ENCODE peak calls at places on chromosomes 6 and 20, in seven cellular contexts. Y, E, O, D, J, N and B are unnamed samples.

GRCh38 chr20:58875541-58876134 is 23.1 kb downstream of the GNAS start:
- DNase-seq in D (no peak), N (no peak), O (no peak), Y (no peak), E (no peak), J (no peak), B (no peak)

GRCh38 chr6:123808556-123808955 is 4.9 kb downstream of the NKAIN2 start:
- DNase-seq in O (no peak), J (no peak), N (no peak), D (no peak), E (peak), Y (no peak), B (no peak)

GRCh38 chr6:46410330-46410953 is 80.8 kb downstream of the RCAN2 start:
- DNase-seq in D (no peak), J (no peak), N (peak), Y (no peak), E (no peak), O (peak), B (no peak)

GRCh38 chr6:78909391-78909790 is 42.0 kb downstream of the IRAK1BP1 start:
- DNase-seq in Y (no peak), O (peak), N (no peak), E (no peak), D (no peak), J (no peak), B (no peak)

GRCh38 chr6:40845588-40845987 is 193.4 kb downstream of the UNC5CL start:
- DNase-seq in O (peak), J (peak), D (no peak), Y (no peak), N (peak), E (no peak), B (no peak)

GRCh38 chr6:14876778-14877613 is 368.9 kb upstream of the JARID2 start:
- DNase-seq in J (no peak), E (no peak), N (no peak), D (no peak), Y (no peak), O (peak), B (no peak)

GRCh38 chr6:55713411-55713810 is 134.4 kb upstream of the HMGCLL1 start:
- DNase-seq in E (no peak), O (peak), D (no peak), J (no peak), Y (no peak), N (no peak), B (no peak)

GRCh38 chr6:33442283-33442682 is 12.1 kb upstream of the ZBTB9 start:
- DNase-seq in N (no peak), Y (no peak), E (no peak), O (no peak), J (no peak), D (no peak), B (no peak)

GRCh38 chr6:128557086-128557485 is 36.7 kb upstream of the PTPRK start:
- DNase-seq in N (no peak), O (no peak), Y (no peak), D (no peak), E (no peak), J (no peak), B (no peak)

GRCh38 chr20:49032455-49032854 is 13.7 kb upstream of the CSE1L start:
- DNase-seq in Y (no peak), O (no peak), J (no peak), E (no peak), D (no peak), N (no peak), B (no peak)

GRCh38 chr20:20856306-20856705 is 143.9 kb upstream of the RALGAPA2 start:
- DNase-seq in D (no peak), J (no peak), O (no peak), N (no peak), E (no peak), Y (no peak), B (no peak)

GRCh38 chr6:162474722-162475121 is 252.8 kb downstream of the PRKN start:
- DNase-seq in Y (no peak), N (no peak), D (no peak), E (no peak), O (no peak), J (no peak), B (no peak)

GRCh38 chr6:3913077-3913957 is 64.1 kb downstream of the FAM50B start:
- DNase-seq in D (no peak), J (peak), O (peak), N (peak), Y (no peak), E (no peak), B (no peak)

GRCh38 chr6:35497571-35498406 is 910 bp upstream of the TEAD3 start:
- DNase-seq in E (no peak), Y (peak), N (peak), J (peak), D (peak), O (peak), B (peak)

GRCh38 chr6:136593748-136594490 is 43.7 kb upstream of the MAP7 start:
- DNase-seq in Y (no peak), E (no peak), J (peak), O (peak), N (no peak), D (no peak), B (no peak)

DNA sequence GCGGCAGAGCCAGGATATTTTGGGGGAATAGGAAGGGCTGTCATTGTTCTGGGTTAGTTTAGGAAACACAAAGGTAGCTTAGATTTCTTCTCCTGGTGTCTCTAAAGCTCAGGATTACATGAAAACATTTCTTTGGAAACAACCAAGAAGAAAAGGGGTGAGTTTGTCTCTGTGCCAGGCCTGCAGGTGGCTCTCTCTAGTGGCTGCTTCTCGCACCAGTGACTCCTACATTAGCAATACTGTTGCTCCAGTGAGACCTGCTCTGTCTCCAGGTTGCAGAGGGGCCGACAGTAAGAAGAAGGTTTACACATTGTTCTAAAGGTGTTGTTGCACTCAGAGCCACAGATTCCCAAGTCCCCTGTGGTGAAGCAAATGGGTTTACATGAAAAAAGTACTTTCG is 104.6 kb upstream of the GLP1R start:
- DNase-seq in D (no peak), N (no peak), E (no peak), O (no peak), J (no peak), Y (no peak), B (no peak)
- TF ChIP-seq CTCF in D (no peak), N (no peak), E (no peak), O (no peak), J (no peak), Y (no peak), B (no peak)

GRCh38 chr6:158907931-158908330 is 88.8 kb upstream of the EZR start:
- DNase-seq in J (no peak), Y (no peak), D (no peak), O (no peak), E (no peak), N (peak), B (no peak)
- H3K27ac ChIP-seq in J (no peak), Y (no peak), D (no peak), O (no peak), E (no peak), N (no peak), B (no peak)

DNA sequence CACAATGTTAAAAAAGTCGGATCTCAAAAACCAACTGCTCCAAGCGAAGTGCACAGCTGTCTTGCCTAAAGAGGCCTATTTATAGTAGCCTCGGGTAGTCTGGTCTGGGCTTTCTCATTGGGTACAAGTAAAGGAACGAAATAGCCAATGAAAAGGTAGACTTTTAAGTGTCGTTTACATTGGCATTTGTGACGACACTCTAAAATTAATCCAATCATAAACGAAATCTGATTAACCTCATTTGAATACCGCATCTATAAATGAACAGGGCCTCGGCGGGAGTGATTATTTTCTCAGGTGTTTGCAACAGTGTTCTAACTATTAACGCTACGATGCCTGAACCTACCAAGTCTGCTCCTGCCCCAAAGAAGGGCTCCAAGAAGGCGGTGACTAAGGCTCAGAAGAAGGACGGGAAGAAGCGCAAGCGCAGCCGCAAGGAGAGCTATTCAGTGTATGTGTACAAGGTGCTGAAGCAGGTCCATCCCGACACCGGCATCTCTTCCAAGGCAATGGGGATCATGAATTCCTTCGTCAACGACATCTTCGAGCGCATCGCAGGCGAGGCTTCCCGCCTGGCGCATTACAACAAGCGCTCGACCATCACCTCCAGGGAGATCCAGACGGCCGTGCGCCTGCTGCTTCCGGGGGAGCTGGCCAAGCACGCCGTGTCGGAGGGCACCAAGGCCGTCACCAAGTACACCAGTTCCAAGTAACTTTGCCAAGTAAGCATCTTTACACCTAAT is 70.8 kb downstream of the HFE start:
- DNase-seq in Y (peak), N (peak), D (peak), E (peak), J (peak), O (peak), B (peak)
- TF ChIP-seq CTCF in Y (no peak), N (no peak), D (no peak), E (no peak), J (no peak), O (no peak), B (no peak)

GRCh38 chr20:34580588-34580940 is 22.0 kb downstream of the MAP1LC3A start:
- DNase-seq in N (no peak), D (no peak), E (no peak), O (no peak), J (no peak), Y (no peak), B (no peak)
- H3K27ac ChIP-seq in N (peak), D (peak), E (peak), O (no peak), J (peak), Y (no peak), B (peak)

GRCh38 chr20:33537608-33538007 is 47.7 kb downstream of the CBFA2T2 start:
- DNase-seq in J (no peak), N (no peak), D (no peak), O (no peak), Y (no peak), E (no peak), B (no peak)

GRCh38 chr20:33539129-33539528 is 49.2 kb downstream of the CBFA2T2 start:
- DNase-seq in O (peak), D (no peak), J (no peak), Y (no peak), N (no peak), E (no peak), B (no peak)

GRCh38 chr20:33541074-33541473 is 51.2 kb downstream of the CBFA2T2 start:
- DNase-seq in E (no peak), J (no peak), Y (no peak), O (no peak), N (no peak), D (no peak), B (no peak)

GRCh38 chr20:33541797-33542196 is 51.9 kb downstream of the CBFA2T2 start:
- DNase-seq in N (no peak), E (no peak), D (no peak), J (no peak), O (no peak), Y (no peak), B (no peak)

DNA sequence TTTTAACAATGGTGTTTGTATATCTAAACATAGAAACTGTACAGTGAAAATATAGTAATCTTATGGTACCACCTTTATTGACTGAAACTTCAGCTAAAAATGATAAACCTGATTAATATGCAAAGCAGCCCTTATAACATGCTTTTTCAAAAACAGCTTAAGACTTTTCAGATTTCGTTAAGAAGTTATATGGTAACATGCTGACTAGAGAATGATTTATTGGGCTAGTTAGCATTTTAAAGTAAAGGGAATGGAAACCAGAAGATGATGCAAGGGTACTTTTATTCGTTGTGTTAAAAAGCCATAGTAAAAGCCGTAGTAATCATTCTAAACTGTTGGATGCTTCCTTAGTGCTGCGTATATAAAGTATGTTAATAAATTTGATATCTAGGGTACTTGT is 50.5 kb downstream of the CBFA2T2 start:
- DNase-seq in O (no peak), J (no peak), E (no peak), N (no peak), Y (no peak), D (no peak), B (no peak)
- TF ChIP-seq CTCF in O (no peak), J (no peak), E (no peak), N (no peak), Y (no peak), D (no peak), B (no peak)

GRCh38 chr6:6690144-6690483 is 101.6 kb downstream of the LY86 start:
- DNase-seq in D (no peak), Y (no peak), O (no peak), E (no peak), J (no peak), N (no peak), B (no peak)
- H3K27ac ChIP-seq in D (peak), Y (peak), O (no peak), E (peak), J (peak), N (peak), B (no peak)

GRCh38 chr20:4521170-4521968 is 200.3 kb upstream of the PRND start:
- DNase-seq in E (no peak), Y (no peak), O (no peak), D (no peak), N (no peak), J (no peak), B (no peak)
- TF ChIP-seq CTCF in E (no peak), Y (no peak), O (no peak), D (no peak), N (no peak), J (no peak), B (no peak)

DNA sequence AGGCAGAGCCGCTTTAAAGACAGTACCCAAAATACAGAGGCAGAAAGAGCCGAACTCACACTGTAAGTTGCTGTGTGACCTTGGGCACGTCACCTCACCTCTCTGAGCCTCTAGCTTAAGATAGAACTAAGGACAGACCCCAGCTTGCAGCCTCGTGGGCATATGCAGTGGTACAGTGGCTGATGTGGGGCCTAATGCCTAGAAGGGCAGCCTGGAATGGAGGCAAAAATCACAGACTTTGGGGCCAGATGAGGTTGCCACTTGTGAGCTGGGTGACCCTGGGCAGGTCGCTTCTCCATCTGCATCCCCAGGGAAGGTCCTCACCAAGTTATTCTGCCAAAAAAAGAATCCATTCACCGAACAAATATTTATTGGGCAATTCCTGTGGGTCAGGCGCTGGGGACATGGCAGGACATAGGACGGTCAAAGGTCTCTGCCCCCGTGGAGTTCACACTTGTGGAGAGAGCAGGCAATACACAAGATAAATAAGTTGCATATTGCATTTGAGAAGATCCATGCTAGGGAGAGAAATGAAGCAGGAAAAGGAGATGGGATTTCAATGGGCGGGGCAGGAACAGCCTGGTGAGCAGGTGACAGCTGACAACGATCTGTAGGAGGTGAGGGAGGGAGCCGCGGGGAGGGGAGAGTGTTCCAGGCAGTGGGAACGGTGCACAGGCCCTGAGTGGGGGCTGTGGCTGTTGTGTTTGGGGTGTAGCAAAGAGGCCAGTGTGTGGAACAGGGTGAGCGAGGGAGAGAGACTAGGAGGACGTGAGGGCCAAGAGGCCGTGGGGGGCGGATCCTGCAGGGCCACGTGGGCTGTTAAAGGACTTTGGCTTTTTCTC is 115.2 kb downstream of the CEBPB start:
- DNase-seq in Y (no peak), D (no peak), O (peak), J (peak), E (no peak), N (peak), B (no peak)
- H3K27ac ChIP-seq in Y (peak), D (peak), O (peak), J (peak), E (no peak), N (peak), B (no peak)

GRCh38 chr6:145508107-145508506 is 227.2 kb downstream of the EPM2A start:
- DNase-seq in D (no peak), N (no peak), Y (no peak), O (no peak), E (no peak), J (no peak), B (no peak)
- TF ChIP-seq CTCF in D (no peak), N (no peak), Y (no peak), O (peak), E (no peak), J (no peak), B (no peak)

DNA sequence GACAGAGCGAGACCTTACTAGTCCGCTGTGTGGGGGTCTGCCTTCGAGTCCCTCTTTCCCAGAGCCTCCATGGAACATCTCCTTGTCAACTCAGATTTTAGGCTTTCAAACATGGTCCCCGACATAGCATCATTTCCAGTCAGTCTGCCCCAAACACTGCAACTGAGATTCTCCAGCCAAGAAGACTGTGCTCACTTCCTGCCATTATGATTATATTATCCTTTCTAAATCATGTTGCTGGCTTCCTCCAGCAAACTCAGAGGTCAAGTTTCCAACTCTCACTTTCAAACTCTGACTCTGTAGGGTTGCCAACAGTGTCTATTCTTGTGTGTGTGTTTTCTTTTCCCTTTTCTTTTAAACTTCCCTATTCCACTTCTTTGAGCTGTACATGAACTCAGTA is 61.1 kb upstream of the TRAF3IP2 start:
- DNase-seq in J (no peak), D (no peak), E (no peak), O (peak), Y (no peak), N (no peak), B (no peak)
- H3K27ac ChIP-seq in J (peak), D (peak), E (no peak), O (peak), Y (peak), N (no peak), B (no peak)